ENCODE peak calls at places on chromosomes 13 and 19, in seven cellular contexts. E, X, I, N, S, C and M are unnamed samples.

GRCh38 chr19:40907968-40908735 is 26.1 kb upstream of the CYP2A7 start:
- DNase-seq in E (peak), X (no peak), I (peak), N (no peak), S (no peak), C (no peak), M (no peak)

GRCh38 chr19:4452230-4452990 is 5.2 kb downstream of the UBXN6 start:
- DNase-seq in E (no peak), X (no peak), I (no peak), N (no peak), S (no peak), C (no peak), M (no peak)

GRCh38 chr13:42524487-42525034 is 49.4 kb upstream of the TNFSF11 start:
- DNase-seq in E (no peak), X (no peak), I (no peak), N (peak), S (no peak), C (no peak), M (no peak)

GRCh38 chr19:3100331-3100730 is 6.2 kb downstream of the GNA11 start:
- DNase-seq in E (no peak), X (no peak), I (no peak), N (no peak), S (peak), C (no peak), M (no peak)

GRCh38 chr19:55400281-55401087 is 7.1 kb downstream of the UBE2S start:
- DNase-seq in E (no peak), X (no peak), I (no peak), N (no peak), S (no peak), C (no peak), M (no peak)

GRCh38 chr13:28636078-28636477 is 22.9 kb upstream of the POMP start:
- DNase-seq in E (no peak), X (no peak), I (no peak), N (peak), S (no peak), C (no peak), M (peak)

GRCh38 chr13:22121340-22121739 is 450.5 kb downstream of the FGF9 start:
- DNase-seq in E (no peak), X (no peak), I (no peak), N (no peak), S (no peak), C (no peak), M (no peak)

GRCh38 chr13:30409911-30410704 is 12.2 kb upstream of the UBE2L5 start:
- DNase-seq in E (no peak), X (no peak), I (peak), N (peak), S (no peak), C (no peak), M (peak)

GRCh38 chr13:52024481-52024880 is at the start of gene UTP14C:
- DNase-seq in E (no peak), X (no peak), I (no peak), N (no peak), S (no peak), C (no peak), M (peak)

GRCh38 chr19:20925481-20925880 is 2.4 kb downstream of the ZNF85 start:
- DNase-seq in E (no peak), X (no peak), I (no peak), N (no peak), S (no peak), C (no peak), M (no peak)

GRCh38 chr19:33280351-33280921 is 21.9 kb downstream of the CEBPA start:
- DNase-seq in E (no peak), X (no peak), I (no peak), N (no peak), S (no peak), C (no peak), M (no peak)

GRCh38 chr13:37138169-37138568 is 32.7 kb upstream of the CSNK1A1L start:
- DNase-seq in E (no peak), X (peak), I (no peak), N (peak), S (no peak), C (no peak), M (peak)

GRCh38 chr19:46350029-46350757 is 3.3 kb downstream of the PPP5C start:
- DNase-seq in E (no peak), X (no peak), I (no peak), N (no peak), S (no peak), C (no peak), M (no peak)

GRCh38 chr13:23695711-23696512 is 125.7 kb downstream of the TNFRSF19 start:
- DNase-seq in E (peak), X (no peak), I (no peak), N (no peak), S (peak), C (no peak), M (no peak)

GRCh38 chr13:32659736-32660135 is 73.5 kb downstream of the PDS5B start:
- DNase-seq in E (no peak), X (no peak), I (no peak), N (no peak), S (no peak), C (no peak), M (peak)

GRCh38 chr13:111561091-111561778 is 240.8 kb downstream of the TEX29 start:
- DNase-seq in E (no peak), X (no peak), I (no peak), N (no peak), S (no peak), C (no peak), M (no peak)

GRCh38 chr13:32316030-32316344 is 679 bp downstream of the BRCA2 start:
- DNase-seq in E (peak), X (no peak), I (no peak), N (no peak), S (no peak), C (no peak), M (no peak)

GRCh38 chr13:22110368-22110767 is 439.5 kb downstream of the FGF9 start:
- DNase-seq in E (no peak), X (no peak), I (no peak), N (no peak), S (no peak), C (no peak), M (no peak)

GRCh38 chr13:21458457-21458815 is 667 bp downstream of the ZDHHC20 start:
- DNase-seq in E (peak), X (no peak), I (peak), N (no peak), S (peak), C (no peak), M (peak)

GRCh38 chr13:94661396-94661795 is 50.9 kb downstream of the SOX21 start:
- DNase-seq in E (no peak), X (no peak), I (no peak), N (no peak), S (no peak), C (no peak), M (no peak)

GRCh38 chr13:24890256-24890655 is 126.3 kb downstream of the RNF17 start:
- DNase-seq in E (no peak), X (no peak), I (no peak), N (no peak), S (no peak), C (no peak), M (no peak)

GRCh38 chr13:27359203-27359821 is 65.1 kb upstream of the GTF3A start:
- DNase-seq in E (peak), X (peak), I (peak), N (peak), S (peak), C (no peak), M (peak)

GRCh38 chr19:56423985-56424353 is 19.8 kb downstream of the ZNF583 start:
- DNase-seq in E (no peak), X (no peak), I (no peak), N (peak), S (no peak), C (no peak), M (no peak)

GRCh38 chr19:8363803-8364771 is at the start of gene ANGPTL4:
- DNase-seq in E (peak), X (peak), I (peak), N (peak), S (peak), C (no peak), M (peak)

GRCh38 chr19:2451741-2452140 is 5.0 kb downstream of the LMNB2 start:
- DNase-seq in E (no peak), X (no peak), I (no peak), N (no peak), S (no peak), C (no peak), M (no peak)

GRCh38 chr13:21557995-21558394 is 46.0 kb downstream of the MICU2 start:
- DNase-seq in E (no peak), X (no peak), I (no peak), N (peak), S (no peak), C (no peak), M (peak)

GRCh38 chr19:40570313-40571004 is 6.2 kb upstream of the SHKBP1 start:
- DNase-seq in E (peak), X (peak), I (peak), N (peak), S (peak), C (peak), M (peak)

GRCh38 chr19:46787331-46788100 is 878 bp downstream of the SLC1A5 start:
- DNase-seq in E (peak), X (peak), I (peak), N (peak), S (peak), C (peak), M (peak)

GRCh38 chr13:75365724-75366173 is 116.2 kb downstream of the TBC1D4 start:
- DNase-seq in E (no peak), X (no peak), I (no peak), N (peak), S (no peak), C (no peak), M (peak)